ENCODE peak calls at places on chromosomes 12 and 14, in eight cellular contexts. Y is activated CD4-positive, CD25-positive, alpha-beta regulatory T cell; M is NCI-H2029; U is Daoy; X is heart right ventricle; P is frontal cortex; O is activated T-cell treated with anti-CD3 and anti-CD28 coated beads, Interleukin-2, amount 50 U/mL, for 1 hour; E is DMS53. T is an unnamed sample.

GRCh38 chr14:89418452-89418851 is 1.4 kb upstream of the FOXN3 start:
- DNase-seq in Y (no peak), E (no peak), U (peak), M (no peak), O (no peak), X (no peak), P (no peak), T (peak)

GRCh38 chr12:93733358-93733757 is 56.2 kb downstream of the CRADD start:
- DNase-seq in P (no peak), U (peak), E (peak), Y (no peak), X (peak), M (no peak), O (no peak), T (no peak)

GRCh38 chr12:122942609-122943008 is 23.7 kb downstream of the ABCB9 start:
- DNase-seq in P (no peak), O (no peak), M (no peak), E (no peak), U (peak), Y (no peak), X (no peak), T (no peak)

GRCh38 chr14:22974530-22975313 is 7.6 kb downstream of the AJUBA start:
- DNase-seq in Y (no peak), P (no peak), O (no peak), X (no peak), E (no peak), U (no peak), M (no peak), T (no peak)

GRCh38 chr12:58309806-58310205 is 368.4 kb downstream of the ATP23 start:
- DNase-seq in Y (no peak), P (no peak), U (peak), E (peak), M (no peak), X (no peak), O (no peak), T (peak)

GRCh38 chr14:40981247-40981646 is 625.4 kb upstream of the LRFN5 start:
- DNase-seq in E (peak), Y (no peak), O (no peak), U (peak), X (no peak), M (no peak), P (no peak), T (no peak)

GRCh38 chr14:85175556-85175955 is 354.4 kb upstream of the FLRT2 start:
- DNase-seq in Y (no peak), E (no peak), M (no peak), O (no peak), U (no peak), P (no peak), X (no peak), T (no peak)

GRCh38 chr12:82057770-82058169 is 298.6 kb upstream of the PPFIA2 start:
- DNase-seq in P (no peak), E (peak), U (no peak), O (no peak), X (no peak), M (no peak), Y (no peak), T (no peak)

GRCh38 chr12:6369916-6370575 is 5.3 kb downstream of the SCNN1A start:
- DNase-seq in O (no peak), U (no peak), M (no peak), P (no peak), X (no peak), Y (no peak), E (no peak), T (no peak)

GRCh38 chr12:122845041-122845864 is 10.0 kb downstream of the HIP1R start:
- DNase-seq in O (no peak), E (no peak), Y (no peak), X (no peak), M (no peak), U (no peak), P (no peak), T (no peak)

GRCh38 chr12:20602671-20603402 is 92.3 kb upstream of the SLCO1C1 start:
- DNase-seq in Y (no peak), E (no peak), U (no peak), P (no peak), X (no peak), O (no peak), M (no peak), T (no peak)

GRCh38 chr14:77026166-77026929 is 2.2 kb downstream of the IRF2BPL start:
- DNase-seq in O (peak), M (no peak), Y (no peak), P (peak), U (peak), E (peak), X (no peak), T (peak)

GRCh38 chr12:103915306-103915705 is 14.9 kb upstream of the HSP90B1 start:
- DNase-seq in O (no peak), E (no peak), X (no peak), Y (no peak), U (no peak), P (no peak), M (no peak), T (no peak)

GRCh38 chr14:73888460-73888725 is 1.7 kb downstream of the ZNF410 start:
- DNase-seq in O (no peak), M (no peak), P (no peak), U (no peak), E (no peak), Y (no peak), X (no peak), T (no peak)

GRCh38 chr12:79441534-79441933 is 249.2 kb downstream of the PAWR start:
- DNase-seq in P (no peak), Y (no peak), O (no peak), U (no peak), M (no peak), E (peak), X (no peak), T (no peak)

GRCh38 chr12:106022568-106023012 is 116.2 kb downstream of the NUAK1 start:
- DNase-seq in O (no peak), M (no peak), P (no peak), Y (no peak), U (no peak), E (peak), X (no peak), T (no peak)

GRCh38 chr12:96156211-96156610 is 38.0 kb upstream of the ELK3 start:
- DNase-seq in M (no peak), U (no peak), X (no peak), P (no peak), Y (no peak), O (no peak), E (no peak), T (no peak)

GRCh38 chr12:591167-591570 is 72.1 kb downstream of the NINJ2 start:
- DNase-seq in M (no peak), Y (no peak), O (no peak), E (peak), P (no peak), U (no peak), X (peak), T (no peak)

GRCh38 chr12:89733579-89734201 is 25.1 kb upstream of the ATP2B1 start:
- DNase-seq in U (peak), X (no peak), Y (no peak), M (no peak), O (no peak), P (no peak), E (no peak), T (no peak)

GRCh38 chr12:26121841-26122680 is 2.8 kb downstream of the BHLHE41 start:
- DNase-seq in P (no peak), Y (no peak), O (peak), X (no peak), E (peak), M (no peak), U (no peak), T (no peak)

GRCh38 chr12:27555928-27556778 is 32.1 kb downstream of the PPFIBP1 start:
- DNase-seq in Y (no peak), U (no peak), E (no peak), O (no peak), P (no peak), M (no peak), X (no peak), T (no peak)